ENCODE peak calls at places on chromosomes 4 and X, in nine cellular contexts. X, B, M, E, S, Q, Y, J and T are unnamed samples. For H3K4me1, the result is how much of the 10 kb centered on the place peaks cover.

GRCh38 chr4:88350786-88351185 is 27.9 kb upstream of the HERC6 start:
- DNase-seq in Y (no peak), B (no peak), X (no peak), Q (no peak), E (no peak), S (no peak), M (no peak), J (no peak), T (no peak)

GRCh38 chrX:4570141-4570540 is 856.7 kb upstream of the PRKX start:
- DNase-seq in Q (no peak), X (no peak), S (no peak), J (no peak), E (peak), M (no peak), B (no peak), Y (no peak), T (no peak)

GRCh38 chr4:78669453-78669852 is 106.7 kb upstream of the BMP2K start:
- DNase-seq in X (no peak), M (no peak), Y (no peak), B (no peak), J (peak), E (peak), S (no peak), Q (no peak), T (no peak)

GRCh38 chr4:153773236-153773690 is 13.4 kb upstream of the RNF175 start:
- DNase-seq in B (no peak), X (no peak), S (no peak), E (peak), M (no peak), Q (no peak), Y (no peak), J (no peak), T (no peak)

GRCh38 chr4:148978301-148978700 is 536.1 kb upstream of the NR3C2 start:
- DNase-seq in Q (no peak), J (no peak), M (no peak), Y (no peak), B (no peak), E (no peak), S (no peak), X (no peak), T (no peak)

GRCh38 chrX:22952011-22952410 is 47.7 kb upstream of the DDX53 start:
- DNase-seq in J (no peak), Y (no peak), Q (no peak), M (no peak), E (peak), B (no peak), X (no peak), S (no peak), T (peak)

GRCh38 chr4:70651864-70652506 is 14.3 kb downstream of the JCHAIN start:
- DNase-seq in E (peak), Q (peak), S (no peak), Y (no peak), J (peak), B (no peak), M (no peak), X (no peak), T (no peak)

GRCh38 chrX:28854637-28855036 is 267.4 kb downstream of the IL1RAPL1 start:
- DNase-seq in X (no peak), Q (no peak), S (no peak), J (no peak), M (no peak), B (no peak), Y (no peak), E (no peak), T (no peak)

GRCh38 chrX:142249721-142250120 is 44.6 kb upstream of the MAGEC2 start:
- DNase-seq in S (no peak), E (no peak), Q (no peak), X (no peak), J (no peak), B (no peak), Y (no peak), M (no peak), T (no peak)

GRCh38 chrX:77704881-77705280 is 81.1 kb downstream of the ATRX start:
- DNase-seq in Y (no peak), S (no peak), E (no peak), M (no peak), Q (no peak), B (no peak), J (no peak), X (no peak), T (no peak)
- H3K4me1 ChIP-seq in Y (under half), S (under half), E (under half), M (under half), Q (under half), B (under half), J (under half), X (under half), T (under half)

GRCh38 chrX:102711872-102712215 is 404 bp upstream of the GPRASP2 start:
- DNase-seq in Y (no peak), B (no peak), S (no peak), J (no peak), Q (no peak), X (no peak), E (no peak), M (no peak), T (no peak)
- H3K27ac ChIP-seq in Y (peak), B (no peak), S (no peak), J (peak), Q (no peak), X (no peak), E (no peak), M (peak), T (no peak)

GRCh38 chr4:2928242-2929155 is 34.7 kb downstream of the NOP14 start:
- DNase-seq in Q (no peak), S (peak), Y (no peak), M (peak), B (no peak), E (no peak), J (no peak), X (no peak), T (no peak)
- H3K4me1 ChIP-seq in Q (under half), S (under half), Y (under half), M (under half), B (under half), E (under half), J (under half), X (under half), T (under half)

GRCh38 chrX:110415440-110416167 is 57.0 kb downstream of the RTL9 start:
- DNase-seq in E (peak), Y (no peak), M (no peak), S (no peak), Q (no peak), B (no peak), X (no peak), J (no peak), T (no peak)
- H3K27ac ChIP-seq in E (peak), Y (no peak), M (no peak), S (no peak), Q (no peak), B (no peak), X (no peak), J (peak), T (no peak)

GRCh38 chr4:7697821-7698220 is 241.8 kb downstream of the AFAP1 start:
- DNase-seq in E (no peak), Q (no peak), Y (no peak), M (no peak), J (no peak), B (no peak), S (no peak), X (no peak), T (no peak)
- H3K4me1 ChIP-seq in E (under half), Q (under half), Y (under half), M (under half), J (under half), B (under half), S (under half), X (under half), T (under half)

GRCh38 chrX:40199704-40200103 is 101.9 kb upstream of the BCOR start:
- DNase-seq in Q (no peak), M (no peak), Y (no peak), J (no peak), E (peak), B (no peak), S (no peak), X (no peak), T (no peak)

GRCh38 chrX:40205471-40205870 is 107.7 kb upstream of the BCOR start:
- DNase-seq in Y (no peak), B (no peak), S (no peak), M (no peak), J (no peak), E (no peak), Q (no peak), X (no peak), T (no peak)

GRCh38 chrX:40202456-40202855 is 104.7 kb upstream of the BCOR start:
- DNase-seq in X (no peak), Y (no peak), E (no peak), M (no peak), J (no peak), S (no peak), B (no peak), Q (peak), T (no peak)

GRCh38 chrX:40197071-40197470 is 99.3 kb upstream of the BCOR start:
- DNase-seq in M (no peak), Q (no peak), J (no peak), E (no peak), Y (no peak), B (no peak), S (no peak), X (no peak), T (no peak)

GRCh38 chrX:40201486-40201885 is 103.7 kb upstream of the BCOR start:
- DNase-seq in J (no peak), B (no peak), Y (no peak), Q (peak), M (no peak), X (no peak), E (no peak), S (no peak), T (no peak)
- H3K27ac ChIP-seq in J (no peak), B (no peak), Y (no peak), Q (no peak), M (no peak), X (no peak), E (no peak), S (no peak), T (no peak)

DNA sequence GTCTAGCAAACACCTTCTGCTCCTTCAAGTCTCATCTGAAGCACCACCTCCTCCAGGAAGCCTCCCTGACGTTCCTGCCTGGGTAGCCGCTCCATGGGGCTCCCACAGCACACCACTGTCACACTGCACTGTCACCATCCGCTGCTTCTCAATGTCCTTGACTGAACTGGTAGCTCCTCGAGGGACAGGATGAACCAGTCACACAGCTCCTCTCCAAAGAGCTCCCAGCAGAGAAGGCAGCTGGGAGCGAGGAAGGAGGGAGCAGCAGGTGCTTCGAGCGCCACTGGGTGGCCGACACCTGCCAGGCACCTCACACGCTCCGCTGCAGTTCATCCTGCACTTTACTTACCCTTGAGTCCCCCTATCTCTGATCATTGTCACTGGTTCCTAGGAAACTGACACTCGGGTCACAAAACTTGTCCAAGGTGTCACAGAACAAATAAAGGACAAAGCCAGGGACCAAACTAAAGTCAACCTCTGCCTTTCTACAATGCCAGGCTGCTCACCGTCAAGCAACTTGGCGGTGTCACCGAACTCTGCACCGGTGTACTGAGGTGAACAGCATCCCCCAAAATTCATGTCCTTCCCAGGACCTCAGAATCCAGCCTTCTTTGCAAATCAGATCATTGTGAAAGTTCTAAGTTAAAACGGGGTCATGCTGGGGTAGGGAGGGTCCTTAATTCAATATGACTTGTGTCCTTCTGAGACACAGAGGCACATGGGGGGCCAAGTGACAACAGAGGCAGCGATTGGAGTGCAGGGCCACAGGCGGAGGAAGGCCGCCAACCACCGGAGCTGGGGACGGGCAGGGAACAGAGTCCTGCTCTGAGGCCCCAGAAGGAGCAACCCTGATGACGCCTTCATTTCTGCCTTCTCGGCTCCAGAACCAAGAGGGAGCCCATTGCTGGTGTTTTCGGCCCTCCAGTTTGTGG is 5.5 kb upstream of the S100P start:
- DNase-seq in X (no peak), Y (no peak), E (peak), J (no peak), Q (no peak), S (no peak), B (no peak), M (no peak), T (no peak)
- H3K4me1 ChIP-seq in X (under half), Y (under half), E (under half), J (under half), Q (under half), S (under half), B (half or more), M (under half), T (under half)

GRCh38 chr4:1793940-1794808 is 1.1 kb downstream of the FGFR3 start:
- DNase-seq in M (no peak), Q (no peak), S (no peak), Y (no peak), E (no peak), X (no peak), J (no peak), B (no peak), T (no peak)

GRCh38 chr4:1792832-1793495 is at the start of gene FGFR3:
- DNase-seq in S (no peak), J (peak), B (peak), Y (no peak), M (no peak), X (peak), Q (peak), E (peak), T (no peak)

GRCh38 chr4:1794809-1795303 is 1.8 kb downstream of the FGFR3 start:
- DNase-seq in E (no peak), Y (no peak), M (no peak), X (no peak), B (no peak), S (no peak), J (no peak), Q (no peak), T (no peak)

GRCh38 chr4:1792158-1792831 is 798 bp upstream of the FGFR3 start:
- DNase-seq in X (no peak), M (no peak), Q (no peak), Y (no peak), B (no peak), S (no peak), J (no peak), E (no peak), T (no peak)

DNA sequence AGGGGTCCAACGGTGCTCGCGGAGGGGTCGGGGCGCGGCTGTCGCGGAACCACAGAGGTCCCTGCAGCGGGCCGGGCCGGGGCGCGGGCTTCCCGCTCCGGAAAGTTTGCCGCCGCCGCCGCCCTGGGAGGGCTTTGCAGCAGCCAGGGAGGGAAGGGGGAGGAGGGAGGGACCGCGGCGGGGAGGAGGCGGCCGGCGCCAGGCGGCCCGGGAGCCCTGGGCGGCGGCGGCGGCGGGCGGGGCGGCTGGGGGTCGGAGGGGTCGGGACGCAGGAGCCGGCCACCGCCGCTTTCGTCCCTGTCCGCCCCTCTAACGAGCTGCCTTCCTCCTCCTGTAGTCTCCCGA is 375 bp downstream of the FGFR3 start:
- DNase-seq in S (no peak), M (peak), J (peak), X (peak), E (peak), Y (no peak), Q (peak), B (peak), T (peak)
- H3K27ac ChIP-seq in S (peak), M (no peak), J (peak), X (no peak), E (no peak), Y (no peak), Q (no peak), B (no peak), T (no peak)